ENCODE peak calls at places on chromosomes 2 and 18, in eight cellular contexts. One of them, this sample, is unnamed. For H3K4me1, the result is how much of the 10 kb centered on the place peaks cover.

GRCh38 chr2:227655454-227655853 is 11.2 kb upstream of the SCYGR5 start:
- DNase-seq in A549: peak
- DNase-seq in uterus: no peak
- DNase-seq in cardiac muscle cell: peak
- DNase-seq in colonic mucosa: no peak
- DNase-seq in body of pancreas: peak
- DNase-seq in foreskin keratinocyte: peak
- DNase-seq in fibroblast of lung: peak
- DNase-seq in this sample: no peak

GRCh38 chr18:75923169-75923568 is 495.7 kb upstream of the SMIM21 start:
- DNase-seq in A549: peak
- DNase-seq in uterus: peak
- DNase-seq in cardiac muscle cell: peak
- DNase-seq in colonic mucosa: no peak
- DNase-seq in body of pancreas: peak
- DNase-seq in foreskin keratinocyte: no peak
- DNase-seq in fibroblast of lung: peak
- DNase-seq in this sample: peak

GRCh38 chr18:7062844-7063243 is 54.8 kb downstream of the LAMA1 start:
- DNase-seq in A549: no peak
- DNase-seq in uterus: no peak
- DNase-seq in cardiac muscle cell: no peak
- DNase-seq in colonic mucosa: no peak
- DNase-seq in body of pancreas: no peak
- DNase-seq in foreskin keratinocyte: no peak
- DNase-seq in fibroblast of lung: no peak
- DNase-seq in this sample: no peak

GRCh38 chr2:223010641-223011040 is 41.3 kb upstream of the KCNE4 start:
- DNase-seq in A549: no peak
- DNase-seq in uterus: no peak
- DNase-seq in cardiac muscle cell: no peak
- DNase-seq in colonic mucosa: no peak
- DNase-seq in body of pancreas: no peak
- DNase-seq in foreskin keratinocyte: peak
- DNase-seq in fibroblast of lung: peak
- DNase-seq in this sample: no peak

GRCh38 chr2:12262681-12263436 is 453.9 kb upstream of the TRIB2 start:
- DNase-seq in A549: no peak
- DNase-seq in uterus: peak
- DNase-seq in cardiac muscle cell: peak
- DNase-seq in colonic mucosa: no peak
- DNase-seq in body of pancreas: peak
- DNase-seq in foreskin keratinocyte: peak
- DNase-seq in fibroblast of lung: peak
- DNase-seq in this sample: no peak

GRCh38 chr2:231715988-231716616 is 7.8 kb downstream of the PTMA start:
- DNase-seq in A549: no peak
- DNase-seq in uterus: no peak
- DNase-seq in cardiac muscle cell: peak
- DNase-seq in colonic mucosa: no peak
- DNase-seq in body of pancreas: no peak
- DNase-seq in foreskin keratinocyte: no peak
- DNase-seq in fibroblast of lung: peak
- DNase-seq in this sample: no peak

GRCh38 chr2:181517685-181518301 is 60.6 kb downstream of the ITGA4 start:
- DNase-seq in A549: no peak
- DNase-seq in uterus: no peak
- DNase-seq in cardiac muscle cell: peak
- DNase-seq in colonic mucosa: no peak
- DNase-seq in body of pancreas: peak
- DNase-seq in foreskin keratinocyte: peak
- DNase-seq in fibroblast of lung: peak
- DNase-seq in this sample: no peak

GRCh38 chr2:29082804-29083495 is 8.6 kb upstream of the PCARE start:
- DNase-seq in A549: no peak
- DNase-seq in uterus: no peak
- DNase-seq in cardiac muscle cell: no peak
- DNase-seq in colonic mucosa: no peak
- DNase-seq in body of pancreas: no peak
- DNase-seq in foreskin keratinocyte: no peak
- DNase-seq in fibroblast of lung: no peak
- DNase-seq in this sample: no peak

GRCh38 chr2:160308915-160309314 is 108.8 kb upstream of the ITGB6 start:
- DNase-seq in A549: no peak
- DNase-seq in uterus: no peak
- DNase-seq in cardiac muscle cell: peak
- DNase-seq in colonic mucosa: no peak
- DNase-seq in body of pancreas: no peak
- DNase-seq in foreskin keratinocyte: peak
- DNase-seq in fibroblast of lung: peak
- DNase-seq in this sample: no peak

GRCh38 chr2:175167076-175167791 is 769 bp downstream of the ATF2 start:
- DNase-seq in A549: peak
- DNase-seq in uterus: peak
- DNase-seq in cardiac muscle cell: peak
- DNase-seq in colonic mucosa: peak
- DNase-seq in body of pancreas: peak
- DNase-seq in foreskin keratinocyte: peak
- DNase-seq in fibroblast of lung: peak
- DNase-seq in this sample: peak

GRCh38 chr18:76080430-76080829 is 414.6 kb downstream of the ZNF516 start:
- DNase-seq in A549: no peak
- DNase-seq in uterus: no peak
- DNase-seq in cardiac muscle cell: no peak
- DNase-seq in colonic mucosa: no peak
- DNase-seq in body of pancreas: no peak
- DNase-seq in foreskin keratinocyte: no peak
- DNase-seq in fibroblast of lung: no peak
- DNase-seq in this sample: no peak

GRCh38 chr2:24164416-24164973 is 10.4 kb upstream of the FAM228A start:
- DNase-seq in A549: peak
- DNase-seq in uterus: no peak
- DNase-seq in cardiac muscle cell: peak
- DNase-seq in colonic mucosa: peak
- DNase-seq in body of pancreas: peak
- DNase-seq in foreskin keratinocyte: no peak
- DNase-seq in fibroblast of lung: no peak
- DNase-seq in this sample: peak

GRCh38 chr2:207136872-207137271 is 28.9 kb downstream of the KLF7 start:
- DNase-seq in A549: no peak
- DNase-seq in uterus: no peak
- DNase-seq in cardiac muscle cell: no peak
- DNase-seq in colonic mucosa: no peak
- DNase-seq in body of pancreas: no peak
- DNase-seq in foreskin keratinocyte: no peak
- DNase-seq in fibroblast of lung: no peak
- DNase-seq in this sample: no peak

GRCh38 chr18:13178976-13179375 is 39.6 kb upstream of the LDLRAD4 start:
- DNase-seq in A549: no peak
- DNase-seq in uterus: no peak
- DNase-seq in cardiac muscle cell: peak
- DNase-seq in colonic mucosa: no peak
- DNase-seq in body of pancreas: no peak
- DNase-seq in foreskin keratinocyte: no peak
- DNase-seq in fibroblast of lung: peak
- DNase-seq in this sample: no peak

GRCh38 chr2:191728710-191729597 is 51.0 kb downstream of the NABP1 start:
- DNase-seq in A549: peak
- DNase-seq in uterus: no peak
- DNase-seq in cardiac muscle cell: peak
- DNase-seq in colonic mucosa: no peak
- DNase-seq in body of pancreas: no peak
- DNase-seq in foreskin keratinocyte: peak
- DNase-seq in fibroblast of lung: peak
- DNase-seq in this sample: no peak
- TF ChIP-seq CTCF in A549: no peak
- TF ChIP-seq CTCF in uterus: no peak
- TF ChIP-seq CTCF in cardiac muscle cell: no peak
- TF ChIP-seq CTCF in colonic mucosa: no peak
- TF ChIP-seq CTCF in body of pancreas: no peak
- TF ChIP-seq CTCF in foreskin keratinocyte: no peak
- TF ChIP-seq CTCF in fibroblast of lung: no peak
- TF ChIP-seq CTCF in this sample: no peak

GRCh38 chr18:62284637-62285036 is 40.5 kb upstream of the TNFRSF11A start:
- DNase-seq in A549: no peak
- DNase-seq in uterus: no peak
- DNase-seq in cardiac muscle cell: no peak
- DNase-seq in colonic mucosa: no peak
- DNase-seq in body of pancreas: no peak
- DNase-seq in foreskin keratinocyte: no peak
- DNase-seq in fibroblast of lung: no peak
- DNase-seq in this sample: no peak
- H3K4me1 ChIP-seq in A549: under half
- H3K4me1 ChIP-seq in uterus: under half
- H3K4me1 ChIP-seq in cardiac muscle cell: under half
- H3K4me1 ChIP-seq in colonic mucosa: under half
- H3K4me1 ChIP-seq in body of pancreas: under half
- H3K4me1 ChIP-seq in foreskin keratinocyte: under half
- H3K4me1 ChIP-seq in fibroblast of lung: under half
- H3K4me1 ChIP-seq in this sample: under half

GRCh38 chr2:127270663-127271062 is 23.3 kb downstream of the ERCC3 start:
- DNase-seq in A549: peak
- DNase-seq in uterus: no peak
- DNase-seq in cardiac muscle cell: no peak
- DNase-seq in colonic mucosa: no peak
- DNase-seq in body of pancreas: no peak
- DNase-seq in foreskin keratinocyte: no peak
- DNase-seq in fibroblast of lung: no peak
- DNase-seq in this sample: no peak
- TF ChIP-seq CTCF in A549: no peak
- TF ChIP-seq CTCF in uterus: no peak
- TF ChIP-seq CTCF in cardiac muscle cell: no peak
- TF ChIP-seq CTCF in colonic mucosa: no peak
- TF ChIP-seq CTCF in body of pancreas: no peak
- TF ChIP-seq CTCF in foreskin keratinocyte: peak
- TF ChIP-seq CTCF in fibroblast of lung: no peak
- TF ChIP-seq CTCF in this sample: no peak

DNA sequence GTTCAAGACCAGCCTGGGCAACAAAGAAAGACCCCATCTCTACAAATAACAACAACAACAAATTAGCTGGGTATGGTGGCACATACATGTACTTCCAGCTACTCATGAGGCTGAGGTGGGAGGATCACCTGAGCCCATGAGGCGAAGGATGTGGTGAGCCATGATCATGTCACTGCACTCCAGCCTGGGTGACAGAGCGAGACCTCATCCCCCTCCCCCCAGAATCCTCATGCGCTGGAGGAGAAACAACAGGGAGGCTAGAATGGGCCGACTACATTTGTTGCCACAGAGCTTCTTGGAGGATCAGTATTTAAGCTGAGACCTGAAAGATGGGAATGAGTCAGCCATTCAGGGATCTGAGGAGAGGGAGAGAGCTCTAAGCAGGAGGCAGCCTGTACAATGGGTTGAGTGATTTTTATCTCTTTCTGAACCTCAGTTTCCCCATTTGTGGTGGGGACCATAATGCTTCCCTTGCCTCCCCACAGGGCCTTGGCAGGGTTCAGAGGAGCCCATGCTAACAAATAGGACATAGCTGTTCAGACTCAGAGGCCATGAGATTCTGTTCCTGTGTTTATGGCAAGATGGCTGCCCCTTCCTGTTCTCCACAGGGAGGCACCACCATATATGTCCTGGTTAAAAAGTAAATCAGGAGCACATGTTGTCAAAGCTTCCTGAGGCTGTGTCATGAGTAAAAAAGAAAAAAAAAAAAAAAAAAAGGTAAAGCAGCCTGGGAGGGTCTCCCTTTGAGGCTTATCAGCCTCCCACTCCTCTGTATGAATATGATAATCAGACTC is 131.4 kb upstream of the HAAO start:
- DNase-seq in A549: no peak
- DNase-seq in uterus: no peak
- DNase-seq in cardiac muscle cell: peak
- DNase-seq in colonic mucosa: no peak
- DNase-seq in body of pancreas: no peak
- DNase-seq in foreskin keratinocyte: no peak
- DNase-seq in fibroblast of lung: peak
- DNase-seq in this sample: no peak
- H3K4me1 ChIP-seq in A549: under half
- H3K4me1 ChIP-seq in uterus: half or more
- H3K4me1 ChIP-seq in cardiac muscle cell: under half
- H3K4me1 ChIP-seq in colonic mucosa: under half
- H3K4me1 ChIP-seq in body of pancreas: half or more
- H3K4me1 ChIP-seq in foreskin keratinocyte: under half
- H3K4me1 ChIP-seq in fibroblast of lung: under half
- H3K4me1 ChIP-seq in this sample: half or more

This sample was measured in lower lobe of right lung.